ENCODE peak calls at places on chromosomes 5 and 9, in eight cellular contexts. O is RCC 7860; U is iPS DF 19.7; X is GM12892; L is stimulated activated CD4-positive, alpha-beta T cell treated with anti-CD3 and anti-CD28 coated beads, Interleukin-1b, Interleukin-23, amount 100 ng/mL, for 24 hours; G is islet precursor cell; I is amniotic stem cell; F is SK-MEL-5. D is an unnamed sample.

GRCh38 chr5:156593546-156593945 is 256.5 kb upstream of the PPP1R2B start:
- DNase-seq in O (no peak), U (no peak), X (no peak), L (no peak), G (no peak), I (no peak), F (no peak), D (no peak)

GRCh38 chr9:117414220-117414905 is 494 bp downstream of the ASTN2 start:
- DNase-seq in O (no peak), U (no peak), X (peak; percentile 25), L (no peak), G (peak; percentile 75), I (no peak), F (no peak), D (no peak)

GRCh38 chr5:110880413-110880812 is 141.6 kb downstream of the SLC25A46 start:
- DNase-seq in O (peak; percentile 89), U (no peak), X (no peak), L (no peak), G (no peak), I (peak; percentile 83), F (no peak), D (no peak)

GRCh38 chr5:35876922-35877321 is 20.2 kb downstream of the IL7R start:
- DNase-seq in O (peak; percentile 80), U (no peak), X (no peak), L (no peak), G (no peak), I (no peak), F (no peak), D (no peak)

GRCh38 chr5:72467987-72468386 is 39.2 kb downstream of the ZNF366 start:
- DNase-seq in O (peak; percentile 15), U (no peak), X (no peak), L (no peak), G (no peak), I (no peak), F (no peak), D (no peak)

GRCh38 chr5:78984020-78984610 is 995 bp downstream of the ARSB start:
- DNase-seq in O (no peak), U (no peak), X (no peak), L (no peak), G (no peak), I (no peak), F (no peak), D (no peak)

GRCh38 chr5:6543346-6543730 is 89.5 kb downstream of the NSUN2 start:
- DNase-seq in O (no peak), U (no peak), X (no peak), L (no peak), G (peak; percentile 12), I (no peak), F (no peak), D (no peak)

GRCh38 chr5:111680737-111681413 is 76.1 kb downstream of the NREP start:
- DNase-seq in O (peak; percentile 74), U (no peak), X (no peak), L (no peak), G (peak; percentile 62), I (peak; percentile 87), F (peak; percentile 95), D (no peak)

GRCh38 chr5:80959138-80959537 is 1.0 kb upstream of the RASGRF2 start:
- DNase-seq in O (no peak), U (no peak), X (no peak), L (no peak), G (peak; percentile 60), I (no peak), F (no peak), D (no peak)

GRCh38 chr9:105114956-105115728 is 129.3 kb upstream of the SLC44A1 start:
- DNase-seq in O (peak; percentile 74), U (no peak), X (no peak), L (no peak), G (no peak), I (no peak), F (no peak), D (no peak)

GRCh38 chr5:103224118-103224893 is 34.3 kb upstream of the MACIR start:
- DNase-seq in O (peak; percentile 41), U (peak; percentile 64), X (peak; percentile 10), L (peak; percentile 10), G (peak; percentile 74), I (peak; percentile 46), F (peak; percentile 82), D (no peak)

GRCh38 chr5:109676920-109677319 is 12.8 kb upstream of the MAN2A1 start:
- DNase-seq in O (no peak), U (no peak), X (no peak), L (no peak), G (no peak), I (no peak), F (peak; percentile 16), D (no peak)

GRCh38 chr9:115633099-115633498 is 515.1 kb upstream of the TNC start:
- DNase-seq in O (no peak), U (no peak), X (no peak), L (no peak), G (no peak), I (no peak), F (no peak), D (no peak)

GRCh38 chr9:79660615-79661014 is 88.8 kb downstream of the TLE4 start:
- DNase-seq in O (no peak), U (no peak), X (no peak), L (no peak), G (no peak), I (no peak), F (no peak), D (no peak)

GRCh38 chr5:153717287-153717686 is 226.8 kb downstream of the GRIA1 start:
- DNase-seq in O (no peak), U (no peak), X (no peak), L (no peak), G (no peak), I (no peak), F (no peak), D (no peak)

GRCh38 chr9:125699870-125700269 is 7.1 kb downstream of the MAPKAP1 start:
- DNase-seq in O (no peak), U (no peak), X (no peak), L (no peak), G (no peak), I (no peak), F (no peak), D (no peak)

D was measured in NK-92 treated with Interleukin-12 subunit alpha and Interleukin-12 subunit beta, amount 100 ng/mL, for 24 hours.